ENCODE peak calls at places on chromosome 20, in seven cellular contexts. X is HepG2, S is body of pancreas, O is breast epithelium, L is ovary, Q is H9, U is heart left ventricle. B is an unnamed sample.
A peak's percentile ranks its signal among the peaks of the same experiment; 100 is the strongest.

GRCh38 chr20:10474606-10475184 is 39.6 kb downstream of the SLX4IP start:
- DNase-seq in S (no peak), X (no peak), U (peak; percentile 47), Q (no peak), O (no peak), L (no peak), B (no peak)

GRCh38 chr20:41173791-41174341 is 36.5 kb downstream of the PLCG1 start:
- DNase-seq in L (peak; percentile 41), O (peak; percentile 35), X (no peak), U (no peak), Q (peak; percentile 14), S (no peak), B (no peak)

GRCh38 chr20:19735446-19735845 is 22.6 kb upstream of the RIN2 start:
- DNase-seq in U (peak; percentile 80), X (peak; percentile 48), L (peak; percentile 54), S (peak; percentile 81), O (peak; percentile 67), Q (peak; percentile 48), B (no peak)

GRCh38 chr20:44736170-44737021 is 9.3 kb upstream of the KCNK15 start:
- DNase-seq in L (peak; percentile 58), Q (peak; percentile 92), U (peak; percentile 70), O (no peak), S (peak; percentile 77), X (peak; percentile 96), B (peak; percentile 92)

GRCh38 chr20:35821807-35822242 is 50.0 kb downstream of the PHF20 start:
- DNase-seq in S (no peak), L (no peak), X (peak; percentile 23), U (no peak), Q (no peak), O (no peak), B (no peak)

GRCh38 chr20:43533060-43533459 is 25.6 kb downstream of the L3MBTL1 start:
- DNase-seq in L (no peak), U (no peak), X (no peak), O (no peak), Q (no peak), S (no peak), B (no peak)

GRCh38 chr20:49323622-49324238 is 45.9 kb upstream of the ZNFX1 start:
- DNase-seq in X (peak; percentile 52), Q (peak; percentile 53), O (no peak), S (no peak), L (no peak), U (no peak), B (peak; percentile 85)

GRCh38 chr20:3248167-3248992 is 9.4 kb upstream of the SLC4A11 start:
- DNase-seq in O (no peak), Q (peak; percentile 73), L (peak; percentile 53), X (no peak), S (no peak), U (peak; percentile 54), B (peak; percentile 46)

GRCh38 chr20:18056174-18057105 is 1.3 kb downstream of the OVOL2 start:
- DNase-seq in S (peak; percentile 42), U (no peak), L (no peak), X (no peak), Q (peak; percentile 52), O (no peak), B (peak; percentile 33)

GRCh38 chr20:13089950-13090469 is 81.2 kb downstream of the SPTLC3 start:
- DNase-seq in Q (no peak), L (no peak), U (no peak), O (no peak), S (no peak), X (peak; percentile 99), B (no peak)

GRCh38 chr20:63067266-63067635 is 60.5 kb upstream of the BHLHE23 start:
- DNase-seq in X (no peak), U (peak; percentile 12), O (no peak), S (no peak), Q (no peak), L (no peak), B (no peak)

GRCh38 chr20:38610521-38610920 is 8.9 kb downstream of the ARHGAP40 start:
- DNase-seq in L (no peak), X (no peak), Q (no peak), S (no peak), O (no peak), U (no peak), B (peak; percentile 25)

GRCh38 chr20:58303547-58303946 is 6.0 kb upstream of the RAB22A start:
- DNase-seq in X (no peak), Q (no peak), U (no peak), L (no peak), S (no peak), O (no peak), B (no peak)

GRCh38 chr20:54107181-54107580 is 36.8 kb upstream of the BCAS1 start:
- DNase-seq in S (no peak), X (no peak), U (no peak), O (no peak), L (no peak), Q (no peak), B (no peak)

GRCh38 chr20:59598625-59599310 is 5.6 kb upstream of the PHACTR3 start:
- DNase-seq in L (no peak), X (peak; percentile 55), O (no peak), U (no peak), Q (peak; percentile 70), S (peak; percentile 37), B (peak; percentile 16)

GRCh38 chr20:58179432-58180099 is 48.9 kb downstream of the ANKRD60 start:
- DNase-seq in Q (peak; percentile 71), L (peak; percentile 88), X (peak; percentile 21), U (peak; percentile 48), O (no peak), S (peak; percentile 47), B (peak; percentile 42)

GRCh38 chr20:7161690-7162089 is 394.2 kb downstream of the BMP2 start:
- DNase-seq in Q (no peak), X (peak; percentile 38), U (no peak), L (no peak), O (no peak), S (no peak), B (peak; percentile 34)

DNA sequence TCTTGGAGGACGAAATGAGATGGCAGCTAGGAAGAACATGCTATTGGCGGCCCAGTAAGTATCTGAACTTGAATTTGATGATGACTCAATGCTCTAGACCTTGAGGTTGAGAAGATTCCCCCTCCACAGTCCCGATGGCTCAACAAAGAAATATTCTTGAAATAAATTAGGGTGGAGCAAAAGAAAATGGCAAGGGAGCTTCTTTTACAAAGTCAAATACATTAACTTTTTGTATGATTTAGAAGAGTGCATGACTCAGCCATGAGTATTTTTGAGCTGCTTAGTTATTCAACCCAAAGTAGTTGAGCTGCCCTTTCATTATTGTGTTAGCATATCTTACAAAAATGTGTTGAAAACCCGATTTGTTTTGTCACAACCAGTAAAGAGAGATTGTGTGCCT is 7.6 kb downstream of the TFAP2C start:
- DNase-seq in O (no peak), X (no peak), U (no peak), L (no peak), Q (no peak), S (no peak), B (no peak)
- H3K27ac ChIP-seq in O (peak overlapping the region; percentile 74), X (no peak overlapping the region), U (no peak overlapping the region), L (no peak overlapping the region), Q (peak overlapping the region; percentile 47), S (no peak overlapping the region), B (no peak overlapping the region)

GRCh38 chr20:23634985-23635767 is 2.6 kb downstream of the CST3 start:
- DNase-seq in S (no peak), Q (no peak), U (peak; percentile 50), X (no peak), L (no peak), O (peak; percentile 66), B (no peak)

GRCh38 chr20:23638309-23638708 is 554 bp upstream of the CST3 start:
- DNase-seq in X (no peak), Q (no peak), S (no peak), U (no peak), L (peak; percentile 56), O (no peak), B (no peak)

GRCh38 chr20:23636908-23637281 is 860 bp downstream of the CST3 start:
- DNase-seq in Q (no peak), S (no peak), L (no peak), U (no peak), X (no peak), O (no peak), B (no peak)

GRCh38 chr20:23637282-23638221 is at the start of gene CST3:
- DNase-seq in Q (peak; percentile 91), S (peak; percentile 91), L (peak; percentile 93), X (peak; percentile 87), O (peak; percentile 85), U (peak; percentile 95), B (peak; percentile 85)

GRCh38 chr20:23636182-23636907 is 1.4 kb downstream of the CST3 start:
- DNase-seq in U (no peak), S (no peak), L (no peak), X (no peak), Q (no peak), O (no peak), B (no peak)
- H3K4me1 ChIP-seq in U (peaks cover 21% of the 10 kb centered on the region), S (peaks cover 30% of the 10 kb centered on the region), L (peaks cover 19% of the 10 kb centered on the region), X (peaks cover 87% of the 10 kb centered on the region), Q (peaks cover 6% of the 10 kb centered on the region), O (peaks cover 7% of the 10 kb centered on the region), B (no peaks in the 10 kb centered on the region)

DNA sequence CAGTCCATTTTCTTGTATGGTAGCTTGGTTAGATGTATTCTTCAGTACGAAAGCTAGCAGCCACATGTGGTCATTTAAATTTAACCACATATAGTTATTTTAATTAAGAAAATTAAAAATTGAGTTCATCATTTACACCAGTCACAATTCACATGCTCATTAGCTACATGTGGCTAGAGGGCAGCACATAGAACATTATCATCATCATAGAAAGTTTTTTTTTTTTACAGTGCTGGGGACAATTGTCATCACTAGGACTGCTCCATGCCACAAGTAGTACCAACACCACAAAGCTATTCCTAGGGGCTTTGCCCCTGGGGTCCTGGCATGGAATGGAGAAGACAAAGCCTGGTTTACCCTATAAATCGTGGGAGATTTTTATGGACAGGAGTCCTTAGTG is 30.5 kb downstream of the PLCB4 start:
- DNase-seq in O (no peak), Q (no peak), S (no peak), U (no peak), L (no peak), X (no peak), B (no peak)
- TF ChIP-seq CTCF in O (no peak), Q (no peak), S (no peak), U (no peak), L (no peak), X (no peak), B (no peak)

DNA sequence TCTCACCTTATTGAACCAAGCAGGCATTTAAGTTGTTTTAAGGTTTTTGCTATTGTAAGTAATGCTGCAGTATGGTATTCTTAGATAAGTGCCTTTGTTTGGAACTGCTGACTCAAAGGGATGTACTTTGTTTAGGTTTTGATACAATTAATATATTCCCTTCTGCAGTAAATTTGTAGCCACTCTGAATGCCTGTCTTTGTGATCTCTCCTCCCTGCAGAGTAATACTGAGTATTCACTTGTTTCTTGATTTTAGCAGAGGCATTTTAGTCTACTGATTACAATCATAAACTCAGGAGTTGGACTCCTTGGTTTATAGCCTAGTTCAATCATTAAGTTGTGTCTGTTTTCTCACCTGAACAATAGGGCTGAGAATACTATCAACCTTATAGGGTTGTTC is 13.4 kb downstream of the CDS2 start:
- DNase-seq in L (no peak), Q (no peak), X (no peak), U (no peak), S (no peak), O (no peak), B (no peak)
- H3K27ac ChIP-seq in L (no peak overlapping the region), Q (no peak overlapping the region), X (no peak overlapping the region), U (no peak overlapping the region), S (no peak overlapping the region), O (no peak overlapping the region), B (no peak overlapping the region)

DNA sequence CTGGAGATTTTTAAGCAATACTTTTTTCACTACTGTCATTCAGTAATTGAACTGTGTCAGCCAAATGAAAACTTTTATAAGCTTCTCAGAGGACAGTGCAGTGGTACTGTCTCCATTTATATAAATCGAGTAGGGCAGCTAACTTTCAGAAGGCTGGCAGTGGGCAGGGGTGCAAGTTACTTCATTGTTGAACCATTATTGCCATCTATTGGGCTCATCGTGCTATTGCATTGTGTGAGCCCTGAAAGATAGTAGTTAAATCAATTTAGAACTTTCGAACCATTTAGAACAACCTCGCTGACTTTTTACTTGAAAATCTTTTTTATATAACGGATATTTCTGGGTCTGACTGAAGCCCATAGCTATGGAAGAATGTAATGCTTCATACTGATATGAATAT is 347.8 kb upstream of the PLCB4 start:
- DNase-seq in S (peak; percentile 58), O (no peak), U (peak; percentile 34), Q (peak; percentile 41), L (no peak), X (peak; percentile 71), B (peak; percentile 77)
- H3K4me1 ChIP-seq in S (no peaks in the 10 kb centered on the region), O (no peaks in the 10 kb centered on the region), U (no peaks in the 10 kb centered on the region), Q (no peaks in the 10 kb centered on the region), L (no peaks in the 10 kb centered on the region), X (no peaks in the 10 kb centered on the region), B (no peaks in the 10 kb centered on the region)